ENCODE peak calls at places on chromosomes 3 and 15, in five cellular contexts. Q, S, K, I and V are unnamed samples. For H3K4me1, the result is how much of the 10 kb centered on the place peaks cover.

GRCh38 chr3:1726741-1727140 is 371.9 kb upstream of the CNTN4 start:
- DNase-seq in Q (no peak), S (no peak), K (no peak), I (no peak), V (no peak)

GRCh38 chr3:45226206-45226915 is at the start of gene TMEM158:
- DNase-seq in Q (peak), S (peak), K (peak), I (peak), V (peak)

GRCh38 chr3:150106752-150107428 is 136.2 kb upstream of the PFN2 start:
- DNase-seq in Q (peak), S (no peak), K (no peak), I (no peak), V (no peak)

GRCh38 chr3:122461834-122462233 is 46.0 kb upstream of the WDR5B start:
- DNase-seq in Q (no peak), S (no peak), K (no peak), I (no peak), V (no peak)

GRCh38 chr3:81914254-81914653 is 152.8 kb upstream of the GBE1 start:
- DNase-seq in Q (no peak), S (no peak), K (no peak), I (no peak), V (no peak)

GRCh38 chr3:148882288-148882687 is 17.2 kb downstream of the CPA3 start:
- DNase-seq in Q (no peak), S (no peak), K (no peak), I (no peak), V (no peak)

GRCh38 chr3:14539384-14540208 is 546 bp downstream of the GRIP2 start:
- DNase-seq in Q (no peak), S (no peak), K (peak), I (no peak), V (no peak)

GRCh38 chr3:184361932-184362667 is 590 bp downstream of the POLR2H start:
- DNase-seq in Q (peak), S (no peak), K (peak), I (peak), V (no peak)

GRCh38 chr15:50166216-50166615 is 15.8 kb upstream of the SLC27A2 start:
- DNase-seq in Q (peak), S (no peak), K (no peak), I (no peak), V (no peak)

GRCh38 chr3:135905058-135905724 is 60.3 kb upstream of the PPP2R3A start:
- DNase-seq in Q (no peak), S (no peak), K (no peak), I (no peak), V (no peak)

GRCh38 chr15:72086010-72086697 is 31.8 kb downstream of the MYO9A start:
- DNase-seq in Q (no peak), S (no peak), K (no peak), I (no peak), V (no peak)

GRCh38 chr15:40314723-40315276 is 7.1 kb upstream of the PLCB2 start:
- DNase-seq in Q (no peak), S (no peak), K (no peak), I (no peak), V (no peak)

GRCh38 chr15:57324590-57324890 is 51.8 kb upstream of the CGNL1 start:
- DNase-seq in Q (no peak), S (no peak), K (no peak), I (no peak), V (no peak)

GRCh38 chr15:75685195-75685594 is 27.5 kb downstream of the CSPG4 start:
- DNase-seq in Q (no peak), S (no peak), K (no peak), I (no peak), V (no peak)

GRCh38 chr15:76324066-76324465 is 12.5 kb upstream of the ISL2 start:
- DNase-seq in Q (no peak), S (no peak), K (no peak), I (no peak), V (no peak)

GRCh38 chr3:52703356-52703755 is 2.2 kb downstream of the GLT8D1 start:
- DNase-seq in Q (no peak), S (no peak), K (no peak), I (peak), V (no peak)

GRCh38 chr3:134794950-134795775 is at the start of gene EPHB1:
- DNase-seq in Q (peak), S (peak), K (peak), I (peak), V (peak)

GRCh38 chr15:94701281-94701985 is 470.1 kb downstream of the MCTP2 start:
- DNase-seq in Q (no peak), S (no peak), K (no peak), I (no peak), V (no peak)

GRCh38 chr3:127780536-127781400 is 41.5 kb downstream of the MGLL start:
- DNase-seq in Q (no peak), S (no peak), K (no peak), I (no peak), V (no peak)

GRCh38 chr3:193190387-193190786 is 50.6 kb upstream of the PLAAT1 start:
- DNase-seq in Q (peak), S (no peak), K (no peak), I (peak), V (no peak)

GRCh38 chr3:133457465-133458067 is 57.7 kb downstream of the BFSP2 start:
- DNase-seq in Q (no peak), S (no peak), K (no peak), I (no peak), V (no peak)

DNA sequence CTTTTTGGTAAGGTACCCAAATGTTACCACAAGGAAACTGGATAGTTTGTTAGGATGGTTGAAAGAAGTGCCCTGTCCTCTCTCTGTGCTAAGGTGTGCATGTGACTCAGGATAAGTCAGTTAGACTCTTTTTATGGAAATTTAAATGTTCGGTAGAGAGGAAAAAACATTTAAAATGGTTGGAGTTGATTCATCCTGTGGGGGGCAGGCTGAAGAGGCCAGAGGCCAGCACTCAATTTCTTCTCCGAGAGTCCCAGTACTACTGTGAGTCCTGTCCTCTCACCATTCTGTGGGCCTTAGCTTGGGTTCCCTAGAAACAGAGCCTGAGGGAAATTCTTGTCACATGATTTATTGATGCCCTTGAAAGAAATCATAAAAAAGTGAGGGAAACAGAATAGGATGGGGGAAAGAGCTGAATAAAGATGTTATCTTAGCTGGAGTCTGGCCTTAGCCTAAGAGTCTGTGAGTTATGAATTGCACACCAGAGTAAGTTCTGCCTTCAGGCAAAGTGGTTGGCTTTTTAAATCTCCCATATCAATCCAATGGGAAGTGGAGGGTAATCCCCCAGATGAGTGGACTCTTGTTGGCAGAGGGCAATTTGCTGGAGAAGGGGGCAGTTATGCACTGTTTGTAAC is 106.5 kb upstream of the GALNT15 start:
- DNase-seq in Q (no peak), S (no peak), K (no peak), I (no peak), V (no peak)
- TF ChIP-seq POLR2A in Q (no peak), S (no peak), K (no peak), I (no peak), V (no peak)

GRCh38 chr3:9717050-9717555 is 13.5 kb downstream of the CPNE9 start:
- DNase-seq in Q (no peak), S (no peak), K (no peak), I (no peak), V (no peak)

GRCh38 chr3:9717563-9717962 is 13.9 kb downstream of the CPNE9 start:
- DNase-seq in Q (no peak), S (no peak), K (no peak), I (no peak), V (no peak)

GRCh38 chr3:9721698-9722057 is 9.9 kb upstream of the BRPF1 start:
- DNase-seq in Q (no peak), S (no peak), K (no peak), I (no peak), V (no peak)

GRCh38 chr3:9718118-9718517 is 13.4 kb upstream of the BRPF1 start:
- DNase-seq in Q (no peak), S (no peak), K (no peak), I (no peak), V (no peak)

DNA sequence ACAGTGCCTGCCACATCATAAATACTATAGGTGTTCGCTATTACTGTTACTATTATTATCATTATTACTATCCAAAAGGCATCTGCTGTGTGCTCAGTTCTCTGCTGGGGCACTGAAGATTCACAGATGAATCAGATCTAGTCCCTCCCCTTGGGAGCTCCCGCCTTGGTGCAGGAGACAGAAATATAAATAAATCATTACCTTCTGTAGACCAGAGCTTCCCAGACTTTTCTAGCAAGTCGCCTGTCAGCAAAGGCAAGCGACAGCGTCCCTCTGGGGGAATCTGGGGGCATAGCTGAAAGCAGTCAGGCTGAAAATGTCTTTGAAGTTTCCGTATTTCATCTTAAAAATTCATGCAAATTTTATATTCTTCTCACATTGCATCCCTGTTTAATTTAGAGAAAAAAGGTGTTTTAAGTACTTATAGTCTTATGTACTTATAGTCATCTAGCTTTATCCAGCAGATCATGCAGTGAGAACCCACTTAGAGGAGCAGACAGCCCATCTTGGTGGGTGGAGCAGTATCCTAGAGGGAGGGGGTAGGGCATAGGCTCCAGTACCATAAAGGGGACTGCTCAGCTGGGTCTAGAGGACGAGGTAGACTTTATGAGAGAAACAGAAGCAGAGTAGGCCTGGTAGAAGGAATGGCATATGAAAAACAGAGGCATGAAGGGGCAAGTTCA is 10.4 kb upstream of the BRPF1 start:
- DNase-seq in Q (no peak), S (no peak), K (no peak), I (no peak), V (no peak)
- TF ChIP-seq EP300 in Q (no peak), S (no peak), K (no peak), I (no peak), V (no peak)

GRCh38 chr3:187939891-187940290 is 194.6 kb upstream of the BCL6 start:
- DNase-seq in Q (no peak), S (no peak), K (no peak), I (no peak), V (no peak)

GRCh38 chr3:187932530-187932929 is 187.3 kb upstream of the BCL6 start:
- DNase-seq in Q (no peak), S (no peak), K (no peak), I (no peak), V (no peak)

GRCh38 chr3:187936676-187937075 is 191.4 kb upstream of the BCL6 start:
- DNase-seq in Q (no peak), S (no peak), K (no peak), I (no peak), V (no peak)

GRCh38 chr3:187931770-187932278 is 186.6 kb upstream of the BCL6 start:
- DNase-seq in Q (no peak), S (no peak), K (no peak), I (no peak), V (no peak)

GRCh38 chr3:187935623-187936156 is 190.4 kb upstream of the BCL6 start:
- DNase-seq in Q (no peak), S (no peak), K (no peak), I (no peak), V (no peak)
- H3K4me1 ChIP-seq in Q (under half), S (under half), K (under half), I (under half), V (under half)

DNA sequence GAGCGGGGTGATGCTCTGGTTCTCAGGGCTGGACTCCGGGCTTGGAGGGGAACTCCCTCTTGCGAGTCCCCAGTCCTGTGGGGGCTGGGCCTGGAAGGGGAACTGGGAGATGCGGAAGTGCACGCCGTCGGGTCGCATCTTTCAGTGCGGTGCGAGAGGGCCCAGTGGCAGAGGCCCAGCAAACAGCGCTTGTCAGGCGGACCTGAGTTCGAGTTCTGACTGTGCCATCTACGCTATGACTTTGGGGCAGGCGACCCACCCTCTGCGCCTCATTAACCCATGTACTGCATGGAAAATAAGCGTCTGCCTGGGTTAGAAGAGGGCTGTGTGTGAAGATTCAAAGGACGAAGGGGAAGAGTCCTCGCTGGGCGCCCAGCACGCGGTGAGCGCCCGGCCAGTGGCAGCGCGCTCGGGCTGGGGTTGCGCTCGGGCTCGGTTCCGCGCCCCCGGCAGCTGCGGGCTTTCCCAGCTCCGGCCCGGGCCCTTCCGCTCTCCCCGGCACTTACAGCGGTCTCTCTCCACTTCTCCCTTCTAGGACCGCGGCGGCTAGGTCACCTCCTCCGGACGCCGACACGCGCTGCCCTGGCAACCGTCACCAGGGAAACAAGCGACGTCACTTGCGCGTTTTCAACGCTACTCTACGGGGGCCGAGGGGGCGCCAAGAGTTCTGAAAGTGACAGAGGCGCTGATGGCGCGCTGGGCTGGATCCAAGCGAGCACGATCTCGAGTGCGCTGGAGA is at the start of gene CCDC13:
- DNase-seq in Q (peak), S (peak), K (peak), I (peak), V (peak)
- TF ChIP-seq POLR2A in Q (no peak), S (peak), K (no peak), I (no peak), V (no peak)